ENCODE peak calls at places on chromosome 18, in eight cellular contexts. D is mammary epithelial cell; F is CD8-positive, alpha-beta memory T cell; Y is body of pancreas; E is breast epithelium; H is Peyer's patch; O is CD8-positive, alpha-beta T cell; Q is endothelial cell of umbilical vein. X is an unnamed sample.
A peak's percentile ranks its signal among the peaks of the same experiment; 100 is the strongest.

GRCh38 chr18:45277870-45278269 is 337.4 kb upstream of the SLC14A2 start:
- DNase-seq in D (no peak), F (no peak), Y (no peak), E (no peak), H (no peak), O (no peak), Q (no peak), X (no peak)

GRCh38 chr18:23066060-23066459 is 69.2 kb upstream of the CABLES1 start:
- DNase-seq in D (no peak), F (no peak), Y (no peak), E (no peak), H (no peak), O (no peak), Q (no peak), X (no peak)

GRCh38 chr18:24567199-24567598 is 106.8 kb downstream of the HRH4 start:
- DNase-seq in D (peak; percentile 99), F (no peak), Y (no peak), E (no peak), H (no peak), O (no peak), Q (peak; percentile 11), X (no peak)

GRCh38 chr18:8615397-8616025 is 6.3 kb downstream of the RAB12 start:
- DNase-seq in D (peak; percentile 87), F (no peak), Y (no peak), E (no peak), H (no peak), O (no peak), Q (peak; percentile 34), X (peak; percentile 11)

GRCh38 chr18:56036673-56037072 is 448.7 kb upstream of the TCF4 start:
- DNase-seq in D (no peak), F (no peak), Y (no peak), E (no peak), H (no peak), O (no peak), Q (no peak), X (no peak)

GRCh38 chr18:55997156-55997561 is 409.2 kb upstream of the TCF4 start:
- DNase-seq in D (peak; percentile 72), F (no peak), Y (no peak), E (no peak), H (no peak), O (no peak), Q (no peak), X (peak; percentile 50)

GRCh38 chr18:3584266-3584665 is 134.3 kb downstream of the TGIF1 start:
- DNase-seq in D (peak; percentile 35), F (no peak), Y (no peak), E (no peak), H (no peak), O (no peak), Q (no peak), X (no peak)

GRCh38 chr18:75205760-75206109 is 3.2 kb downstream of the PTGR3 start:
- DNase-seq in D (no peak), F (no peak), Y (no peak), E (no peak), H (no peak), O (no peak), Q (no peak), X (no peak)

GRCh38 chr18:44898536-44898935 is 217.8 kb downstream of the SETBP1 start:
- DNase-seq in D (no peak), F (no peak), Y (no peak), E (no peak), H (no peak), O (no peak), Q (no peak), X (peak; percentile 47)

GRCh38 chr18:70422061-70422965 is 133.5 kb downstream of the SOCS6 start:
- DNase-seq in D (peak; percentile 96), F (no peak), Y (peak; percentile 62), E (no peak), H (no peak), O (no peak), Q (peak; percentile 99), X (peak; percentile 21)

GRCh38 chr18:46169464-46169941 is 65.3 kb downstream of the HAUS1 start:
- DNase-seq in D (peak; percentile 73), F (no peak), Y (no peak), E (no peak), H (no peak), O (no peak), Q (peak; percentile 23), X (no peak)

GRCh38 chr18:62717059-62717849 is 1.9 kb downstream of the PHLPP1 start:
- DNase-seq in D (peak; percentile 89), F (no peak), Y (peak; percentile 56), E (no peak), H (peak; percentile 38), O (peak; percentile 16), Q (peak; percentile 58), X (no peak)

GRCh38 chr18:47689386-47689785 is 241.1 kb downstream of the SMAD2 start:
- DNase-seq in D (no peak), F (no peak), Y (no peak), E (no peak), H (no peak), O (no peak), Q (no peak), X (no peak)

GRCh38 chr18:73893879-73894278 is 253.8 kb downstream of the FBXO15 start:
- DNase-seq in D (peak; percentile 51), F (no peak), Y (no peak), E (no peak), H (no peak), O (no peak), Q (no peak), X (no peak)

GRCh38 chr18:26646897-26647296 is 98.5 kb upstream of the KCTD1 start:
- DNase-seq in D (peak; percentile 36), F (no peak), Y (no peak), E (no peak), H (no peak), O (no peak), Q (no peak), X (no peak)

GRCh38 chr18:26648509-26649192 is 100.3 kb upstream of the KCTD1 start:
- DNase-seq in D (no peak), F (no peak), Y (no peak), E (no peak), H (no peak), O (no peak), Q (no peak), X (no peak)

GRCh38 chr18:26652501-26652900 is 104.1 kb upstream of the KCTD1 start:
- DNase-seq in D (no peak), F (no peak), Y (no peak), E (no peak), H (no peak), O (no peak), Q (no peak), X (no peak)

GRCh38 chr18:26649193-26649543 is 100.8 kb upstream of the KCTD1 start:
- DNase-seq in D (no peak), F (no peak), Y (no peak), E (no peak), H (no peak), O (no peak), Q (no peak), X (no peak)

GRCh38 chr18:26650310-26651285 is 102.2 kb upstream of the KCTD1 start:
- DNase-seq in D (no peak), F (no peak), Y (no peak), E (no peak), H (no peak), O (no peak), Q (no peak), X (no peak)
- H3K27ac ChIP-seq in D (no peak overlapping the region), F (no peak overlapping the region), Y (no peak overlapping the region), E (no peak overlapping the region), H (no peak overlapping the region), O (no peak overlapping the region), Q (no peak overlapping the region), X (no peak overlapping the region)

DNA sequence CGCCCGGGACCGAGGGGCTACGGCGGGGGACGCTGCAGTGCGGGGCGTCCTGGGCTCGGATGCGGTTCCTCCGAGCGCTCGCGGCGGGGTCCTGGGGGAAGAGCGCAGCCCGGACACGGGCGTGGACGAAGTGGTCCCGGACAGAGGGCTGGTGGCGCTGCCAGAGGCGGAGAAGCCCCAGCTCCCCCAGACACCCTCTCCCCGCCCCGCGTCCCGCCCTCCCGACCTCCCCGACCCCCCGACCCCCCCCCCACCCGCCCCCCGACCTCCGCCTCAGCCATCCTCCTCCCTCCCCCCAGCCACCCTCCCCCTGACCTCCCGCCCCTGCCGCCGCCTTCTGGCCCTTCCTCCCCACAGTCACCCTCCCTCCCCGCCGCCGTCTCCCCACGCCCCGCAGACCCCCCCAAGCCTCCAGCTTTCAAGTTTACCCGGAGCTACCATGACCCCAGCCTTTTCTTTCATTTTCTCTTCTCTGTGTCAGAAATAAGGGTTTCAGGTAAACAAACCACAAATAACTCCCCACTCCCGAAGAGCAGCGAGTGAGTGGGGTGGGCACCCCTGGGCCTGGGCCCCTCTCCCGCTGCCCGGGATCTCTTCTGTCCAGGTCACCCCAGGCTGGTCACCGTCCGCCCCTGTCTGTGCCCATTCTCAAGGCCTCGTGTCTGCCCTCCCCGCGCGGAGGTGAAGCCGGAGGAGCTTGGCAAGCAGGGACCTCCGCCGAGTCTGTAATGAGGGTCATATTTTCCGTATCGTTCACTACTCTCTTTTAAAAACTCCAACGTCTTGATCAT is 5.1 kb downstream of the NFATC1 start:
- DNase-seq in D (no peak), F (peak; percentile 57), Y (no peak), E (no peak), H (peak; percentile 65), O (peak; percentile 34), Q (peak; percentile 33), X (no peak)
- H3K4me1 ChIP-seq in D (peaks cover 12% of the 10 kb centered on the region), F (peaks cover 47% of the 10 kb centered on the region), Y (peaks cover 47% of the 10 kb centered on the region), E (no peaks in the 10 kb centered on the region), H (peaks cover 14% of the 10 kb centered on the region), O (peaks cover 59% of the 10 kb centered on the region), Q (peaks cover 56% of the 10 kb centered on the region), X (peaks cover 16% of the 10 kb centered on the region)

GRCh38 chr18:35246831-35247230 is 6.0 kb downstream of the ZNF397 start:
- DNase-seq in D (no peak), F (no peak), Y (no peak), E (no peak), H (no peak), O (no peak), Q (no peak), X (no peak)
- H3K36me3 ChIP-seq in D (peaks cover 23% of the 10 kb centered on the region), F (peaks cover 50% of the 10 kb centered on the region), Y (peaks cover 3% of the 10 kb centered on the region), E (peaks cover 4% of the 10 kb centered on the region), H (no peaks in the 10 kb centered on the region), O (peaks cover 45% of the 10 kb centered on the region), Q (no peaks in the 10 kb centered on the region), X (peaks cover 36% of the 10 kb centered on the region)

GRCh38 chr18:72605350-72605749 is 61.2 kb upstream of the CBLN2 start:
- DNase-seq in D (no peak), F (no peak), Y (no peak), E (no peak), H (no peak), O (no peak), Q (no peak), X (no peak)

GRCh38 chr18:72601481-72601880 is 57.3 kb upstream of the CBLN2 start:
- DNase-seq in D (no peak), F (no peak), Y (no peak), E (no peak), H (no peak), O (no peak), Q (no peak), X (no peak)

GRCh38 chr18:72601944-72602343 is 57.8 kb upstream of the CBLN2 start:
- DNase-seq in D (no peak), F (no peak), Y (no peak), E (no peak), H (no peak), O (no peak), Q (no peak), X (no peak)
- H3K27ac ChIP-seq in D (no peak overlapping the region), F (no peak overlapping the region), Y (no peak overlapping the region), E (no peak overlapping the region), H (no peak overlapping the region), O (no peak overlapping the region), Q (no peak overlapping the region), X (no peak overlapping the region)

X was measured in SJCRH30.